ENCODE peak calls at places on chromosome 5, in eight cellular contexts. V is activated CD4-positive, alpha-beta T cell treated with anti-CD3 and anti-CD28 coated beads, Interleukin-2, amount 50 U/mL, for 1 hour; W is stimulated activated CD8-positive, alpha-beta memory T cell treated with anti-CD3 and anti-CD28 coated beads, Interleukin-12 subunit alpha, Interleukin-12 subunit beta, amount 100 ng/mL, for 4 hours; E is GM23338; N is ACHN; G is hypothalamus; K is epithelial cell of proximal tubule; O is smooth muscle cell of the brain vasculature. C is an unnamed sample.

GRCh38 chr5:157915638-157916037 is 56.7 kb upstream of the CLINT1 start:
- DNase-seq in O (no peak), V (no peak), G (peak; percentile 48), N (no peak), E (no peak), K (no peak), W (no peak), C (no peak)

GRCh38 chr5:123879071-123879470 is 367.1 kb downstream of the CSNK1G3 start:
- DNase-seq in E (peak; percentile 66), O (no peak), V (no peak), G (no peak), W (no peak), N (no peak), K (no peak), C (peak; percentile 58)

GRCh38 chr5:75335952-75336624 is 932 bp upstream of the HMGCR start:
- DNase-seq in G (peak; percentile 85), W (peak; percentile 3), N (peak; percentile 80), K (peak; percentile 65), O (peak; percentile 47), E (peak; percentile 62), V (no peak), C (no peak)

GRCh38 chr5:141844414-141845097 is 33.7 kb downstream of the PCDH1 start:
- DNase-seq in G (no peak), V (no peak), N (no peak), O (no peak), K (no peak), W (no peak), E (no peak), C (no peak)

GRCh38 chr5:79831381-79831780 is 141.7 kb downstream of the CMYA5 start:
- DNase-seq in W (no peak), N (no peak), G (no peak), K (no peak), O (no peak), V (no peak), E (no peak), C (no peak)

GRCh38 chr5:147404706-147405105 is 105.2 kb downstream of the DPYSL3 start:
- DNase-seq in W (no peak), V (no peak), N (no peak), G (no peak), O (no peak), K (no peak), E (no peak), C (no peak)

GRCh38 chr5:126718246-126718868 is 58.6 kb upstream of the LMNB1 start:
- DNase-seq in O (no peak), K (no peak), E (peak; percentile 71), N (no peak), G (no peak), V (no peak), W (no peak), C (peak; percentile 67)

GRCh38 chr5:102767864-102768263 is 12.8 kb downstream of the PAM start:
- DNase-seq in K (no peak), V (no peak), O (no peak), W (no peak), E (no peak), N (no peak), G (no peak), C (no peak)

GRCh38 chr5:38078161-38078560 is 180.2 kb upstream of the EGFLAM start:
- DNase-seq in O (no peak), N (peak; percentile 14), G (no peak), W (no peak), K (peak; percentile 16), V (no peak), E (no peak), C (no peak)

GRCh38 chr5:35956429-35956828 is 18.0 kb upstream of the CAPSL start:
- DNase-seq in O (no peak), N (peak; percentile 11), W (no peak), G (no peak), V (no peak), E (no peak), K (peak; percentile 42), C (no peak)

GRCh38 chr5:58133631-58134296 is 326.1 kb downstream of the PLK2 start:
- DNase-seq in N (no peak), V (no peak), W (no peak), K (no peak), E (no peak), O (no peak), G (peak; percentile 20), C (no peak)

GRCh38 chr5:68343421-68343826 is 127.9 kb downstream of the PIK3R1 start:
- DNase-seq in N (peak; percentile 67), K (peak; percentile 96), W (no peak), E (no peak), O (no peak), V (no peak), G (peak; percentile 21), C (no peak)

GRCh38 chr5:65081071-65081470 is 312.3 kb downstream of the CWC27 start:
- DNase-seq in K (no peak), W (no peak), N (no peak), V (no peak), O (no peak), G (no peak), E (no peak), C (no peak)

GRCh38 chr5:95543017-95543705 is 11.6 kb downstream of the SKIC3 start:
- DNase-seq in E (no peak), W (no peak), K (no peak), N (no peak), O (no peak), G (no peak), V (no peak), C (no peak)

GRCh38 chr5:173789031-173789920 is 98.9 kb upstream of the CPEB4 start:
- DNase-seq in G (no peak), O (peak; percentile 46), W (no peak), N (no peak), E (no peak), K (no peak), V (no peak), C (no peak)

GRCh38 chr5:139746691-139747582 is 48.7 kb upstream of the PSD2 start:
- DNase-seq in N (peak; percentile 42), W (peak; percentile 87), K (no peak), V (peak; percentile 63), G (peak; percentile 65), O (no peak), E (peak; percentile 70), C (peak; percentile 60)

GRCh38 chr5:82159014-82159413 is 119.1 kb downstream of the RPS23 start:
- DNase-seq in N (peak; percentile 65), O (no peak), W (no peak), V (no peak), E (no peak), K (no peak), G (no peak), C (no peak)

GRCh38 chr5:139108056-139108811 is 89.9 kb downstream of the SIL1 start:
- DNase-seq in V (no peak), G (peak; percentile 59), N (no peak), O (peak; percentile 67), W (no peak), E (no peak), K (no peak), C (no peak)

GRCh38 chr5:141149812-141150211 is at the start of gene PCDHB6:
- DNase-seq in G (no peak), E (peak; percentile 68), O (no peak), N (no peak), W (no peak), K (no peak), V (no peak), C (no peak)

GRCh38 chr5:99605904-99606303 is 677.1 kb upstream of the CHD1 start:
- DNase-seq in E (no peak), O (no peak), N (no peak), G (no peak), W (no peak), V (no peak), K (no peak), C (no peak)

GRCh38 chr5:135481387-135481786 is 29.2 kb upstream of the TIFAB start:
- DNase-seq in G (no peak), O (no peak), N (no peak), V (no peak), E (no peak), K (no peak), W (no peak), C (no peak)

GRCh38 chr5:58228896-58229295 is 231.0 kb downstream of the PLK2 start:
- DNase-seq in O (no peak), W (no peak), N (no peak), K (no peak), E (no peak), V (no peak), G (no peak), C (no peak)

GRCh38 chr5:171622010-171622409 is 163.6 kb upstream of the SMIM23 start:
- DNase-seq in V (no peak), N (no peak), W (no peak), E (no peak), G (no peak), O (no peak), K (no peak), C (no peak)

GRCh38 chr5:96876292-96876850 is at the start of gene ERAP2:
- DNase-seq in N (peak; percentile 67), K (no peak), E (peak; percentile 14), O (peak; percentile 37), W (no peak), V (no peak), G (peak; percentile 78), C (no peak)

GRCh38 chr5:177496111-177497010 is 1.0 kb downstream of the PDLIM7 start:
- DNase-seq in E (peak; percentile 95), W (no peak), G (no peak), O (no peak), V (no peak), K (no peak), N (peak; percentile 85), C (peak; percentile 94)

GRCh38 chr5:149198148-149198547 is 56.9 kb downstream of the ABLIM3 start:
- DNase-seq in W (no peak), E (no peak), G (no peak), K (no peak), N (no peak), V (no peak), O (no peak), C (no peak)

GRCh38 chr5:118984602-118985001 is 3.7 kb downstream of the DTWD2 start:
- DNase-seq in G (no peak), N (no peak), K (no peak), W (no peak), O (no peak), V (no peak), E (no peak), C (no peak)

GRCh38 chr5:101678494-101679193 is 617.4 kb downstream of the SLCO4C1 start:
- DNase-seq in G (peak; percentile 26), K (peak; percentile 6), O (peak; percentile 23), N (peak; percentile 61), W (no peak), E (peak; percentile 83), V (peak; percentile 24), C (peak; percentile 78)

GRCh38 chr5:43530648-43531047 is 15.7 kb upstream of the C5orf34 start:
- DNase-seq in N (no peak), W (no peak), K (no peak), V (no peak), E (no peak), O (no peak), G (no peak), C (no peak)

GRCh38 chr5:107916731-107917725 is 246.3 kb upstream of the EFNA5 start:
- DNase-seq in K (no peak), E (no peak), N (no peak), G (no peak), O (no peak), W (no peak), V (no peak), C (no peak)

GRCh38 chr5:138469540-138470321 is 4.5 kb downstream of the EGR1 start:
- DNase-seq in O (no peak), E (no peak), K (peak; percentile 74), G (no peak), W (no peak), V (peak; percentile 62), N (peak; percentile 85), C (peak; percentile 80)

GRCh38 chr5:1762121-1762877 is 37.3 kb downstream of the MRPL36 start:
- DNase-seq in G (no peak), E (no peak), V (no peak), O (no peak), K (no peak), N (no peak), W (no peak), C (peak; percentile 20)

GRCh38 chr5:92911293-92911692 is 669.7 kb downstream of the NR2F1-AS1 start:
- DNase-seq in G (no peak), O (no peak), V (no peak), W (no peak), N (no peak), E (peak; percentile 15), K (no peak), C (no peak)

GRCh38 chr5:38598994-38599611 is 42.7 kb upstream of the LIFR start:
- DNase-seq in O (no peak), W (no peak), E (no peak), G (no peak), K (no peak), V (no peak), N (peak; percentile 77), C (no peak)

C was measured in H9.